ENCODE peak calls at places on chromosomes 3 and 15, in eight cellular contexts. X is activated T-helper 1 cell treated with Interleukin-2 at 50 U/mL for 16 hours; I is retina; M is occipital lobe; L is NCI-H1436; A is effector CD8-positive, alpha-beta T cell; T is T-helper 1 cell; F is gastrocnemius medialis. V is an unnamed sample.

GRCh38 chr3:127886276-127886862 is 28.7 kb upstream of the KBTBD12 start:
- DNase-seq in X (no peak), I (peak), M (no peak), L (no peak), A (no peak), T (no peak), F (no peak), V (no peak)

GRCh38 chr15:66893294-66893693 is 172.1 kb upstream of the SMAD3 start:
- DNase-seq in X (no peak), I (no peak), M (no peak), L (no peak), A (no peak), T (no peak), F (no peak), V (no peak)

GRCh38 chr3:58388550-58389061 is 45.0 kb downstream of the PDHB start:
- DNase-seq in X (no peak), I (no peak), M (no peak), L (no peak), A (no peak), T (no peak), F (no peak), V (no peak)

GRCh38 chr3:159727506-159727905 is 261.1 kb upstream of the IL12A start:
- DNase-seq in X (no peak), I (no peak), M (no peak), L (no peak), A (no peak), T (no peak), F (no peak), V (no peak)

GRCh38 chr3:157310329-157311065 is 126.2 kb upstream of the PTX3 start:
- DNase-seq in X (no peak), I (no peak), M (no peak), L (no peak), A (no peak), T (no peak), F (no peak), V (no peak)

GRCh38 chr15:52790166-52790708 is at the start of gene ONECUT1:
- DNase-seq in X (peak), I (peak), M (no peak), L (peak), A (no peak), T (no peak), F (no peak), V (peak)

GRCh38 chr3:141243295-141243707 is 11.7 kb downstream of the PXYLP1 start:
- DNase-seq in X (peak), I (peak), M (peak), L (no peak), A (peak), T (no peak), F (no peak), V (no peak)

GRCh38 chr3:45547764-45548683 is 46.5 kb upstream of the LIMD1 start:
- DNase-seq in X (no peak), I (no peak), M (no peak), L (no peak), A (no peak), T (no peak), F (peak), V (peak)

GRCh38 chr3:193787496-193787870 is 194.5 kb downstream of the OPA1 start:
- DNase-seq in X (no peak), I (no peak), M (no peak), L (no peak), A (no peak), T (no peak), F (no peak), V (no peak)

GRCh38 chr3:5021571-5022092 is 42.4 kb downstream of the BHLHE40 start:
- DNase-seq in X (no peak), I (no peak), M (no peak), L (no peak), A (no peak), T (no peak), F (no peak), V (no peak)

GRCh38 chr3:170639003-170639402 is 53.1 kb upstream of the SLC7A14 start:
- DNase-seq in X (no peak), I (no peak), M (no peak), L (no peak), A (no peak), T (no peak), F (no peak), V (no peak)

GRCh38 chr3:12934431-12934830 is 93.1 kb upstream of the RPL32 start:
- DNase-seq in X (no peak), I (no peak), M (no peak), L (no peak), A (no peak), T (no peak), F (no peak), V (peak)

GRCh38 chr3:149581681-149582349 is 76.0 kb downstream of the WWTR1 start:
- DNase-seq in X (no peak), I (no peak), M (peak), L (no peak), A (no peak), T (no peak), F (peak), V (peak)

GRCh38 chr3:51355891-51356578 is 29.1 kb upstream of the MANF start:
- DNase-seq in X (no peak), I (no peak), M (no peak), L (no peak), A (no peak), T (no peak), F (no peak), V (no peak)

GRCh38 chr3:8767667-8768363 is 1.6 kb downstream of the OXTR start:
- DNase-seq in X (no peak), I (peak), M (no peak), L (no peak), A (no peak), T (no peak), F (no peak), V (no peak)

GRCh38 chr3:99862208-99862607 is 44.5 kb downstream of the CMSS1 start:
- DNase-seq in X (no peak), I (no peak), M (no peak), L (no peak), A (no peak), T (no peak), F (no peak), V (no peak)

GRCh38 chr15:98823012-98823458 is 174.7 kb downstream of the IGF1R start:
- DNase-seq in X (no peak), I (no peak), M (no peak), L (no peak), A (no peak), T (no peak), F (no peak), V (no peak)

GRCh38 chr3:64368163-64369025 is 143.1 kb upstream of the PRICKLE2 start:
- DNase-seq in X (no peak), I (no peak), M (no peak), L (no peak), A (no peak), T (no peak), F (no peak), V (no peak)

GRCh38 chr3:168620854-168621253 is 525.1 kb upstream of the GOLIM4 start:
- DNase-seq in X (no peak), I (peak), M (peak), L (peak), A (no peak), T (no peak), F (no peak), V (no peak)

V was measured in psoas muscle.